ENCODE peak calls at places on chromosome 19, in five cellular contexts. One of them, this sample, is unnamed.

GRCh38 chr19:3275583-3276340 is 51.3 kb downstream of the CELF5 start:
- DNase-seq in GM04503: no peak
- DNase-seq in globus pallidus: no peak
- DNase-seq in astrocyte of the spinal cord: peak; percentile 62
- DNase-seq in cardiac fibroblast: peak; percentile 81
- DNase-seq in this sample: peak; percentile 82

GRCh38 chr19:12478234-12478941 is 6.2 kb downstream of the ZNF709 start:
- DNase-seq in GM04503: no peak
- DNase-seq in globus pallidus: no peak
- DNase-seq in astrocyte of the spinal cord: no peak
- DNase-seq in cardiac fibroblast: no peak
- DNase-seq in this sample: no peak

GRCh38 chr19:15464394-15465385 is at the start of gene RASAL3:
- DNase-seq in GM04503: no peak
- DNase-seq in globus pallidus: no peak
- DNase-seq in astrocyte of the spinal cord: no peak
- DNase-seq in cardiac fibroblast: peak; percentile 19
- DNase-seq in this sample: peak; percentile 68

GRCh38 chr19:13937479-13938360 is 497 bp downstream of the PODNL1 start:
- DNase-seq in GM04503: no peak
- DNase-seq in globus pallidus: no peak
- DNase-seq in astrocyte of the spinal cord: no peak
- DNase-seq in cardiac fibroblast: no peak
- DNase-seq in this sample: no peak

GRCh38 chr19:17604372-17605025 is 49.0 kb downstream of the COLGALT1 start:
- DNase-seq in GM04503: no peak
- DNase-seq in globus pallidus: no peak
- DNase-seq in astrocyte of the spinal cord: no peak
- DNase-seq in cardiac fibroblast: no peak
- DNase-seq in this sample: no peak

GRCh38 chr19:23283925-23284324 is 33.7 kb upstream of the ZNF724 start:
- DNase-seq in GM04503: no peak
- DNase-seq in globus pallidus: peak; percentile 21
- DNase-seq in astrocyte of the spinal cord: no peak
- DNase-seq in cardiac fibroblast: peak; percentile 67
- DNase-seq in this sample: peak; percentile 37

GRCh38 chr19:11381535-11382369 is 2.4 kb downstream of the EPOR start:
- DNase-seq in GM04503: no peak
- DNase-seq in globus pallidus: no peak
- DNase-seq in astrocyte of the spinal cord: peak; percentile 80
- DNase-seq in cardiac fibroblast: peak; percentile 96
- DNase-seq in this sample: peak; percentile 84

GRCh38 chr19:1264801-1265610 is 4.1 kb upstream of the CIRBP start:
- DNase-seq in GM04503: no peak
- DNase-seq in globus pallidus: no peak
- DNase-seq in astrocyte of the spinal cord: peak; percentile 84
- DNase-seq in cardiac fibroblast: peak; percentile 94
- DNase-seq in this sample: no peak

GRCh38 chr19:2015611-2015950 is at the start of gene BTBD2:
- DNase-seq in GM04503: peak; percentile 16
- DNase-seq in globus pallidus: peak; percentile 84
- DNase-seq in astrocyte of the spinal cord: peak; percentile 79
- DNase-seq in cardiac fibroblast: peak; percentile 77
- DNase-seq in this sample: peak; percentile 24

GRCh38 chr19:17654993-17655392 is 33.2 kb downstream of the UNC13A start:
- DNase-seq in GM04503: no peak
- DNase-seq in globus pallidus: no peak
- DNase-seq in astrocyte of the spinal cord: no peak
- DNase-seq in cardiac fibroblast: no peak
- DNase-seq in this sample: no peak

GRCh38 chr19:19997656-19998268 is 41.5 kb downstream of the ZNF682 start:
- DNase-seq in GM04503: no peak
- DNase-seq in globus pallidus: peak; percentile 9
- DNase-seq in astrocyte of the spinal cord: no peak
- DNase-seq in cardiac fibroblast: peak; percentile 6
- DNase-seq in this sample: peak; percentile 30

GRCh38 chr19:6551607-6552450 is 21.0 kb downstream of the TNFSF9 start:
- DNase-seq in GM04503: no peak
- DNase-seq in globus pallidus: no peak
- DNase-seq in astrocyte of the spinal cord: no peak
- DNase-seq in cardiac fibroblast: peak; percentile 15
- DNase-seq in this sample: peak; percentile 64

GRCh38 chr19:16143399-16144215 is at the start of gene HSH2D:
- DNase-seq in GM04503: no peak
- DNase-seq in globus pallidus: no peak
- DNase-seq in astrocyte of the spinal cord: no peak
- DNase-seq in cardiac fibroblast: no peak
- DNase-seq in this sample: peak; percentile 79

GRCh38 chr19:11196406-11197287 is 698 bp downstream of the KANK2 start:
- DNase-seq in GM04503: no peak
- DNase-seq in globus pallidus: no peak
- DNase-seq in astrocyte of the spinal cord: peak; percentile 22
- DNase-seq in cardiac fibroblast: peak; percentile 36
- DNase-seq in this sample: no peak

GRCh38 chr19:41871573-41872383 is 5.3 kb upstream of the CD79A start:
- DNase-seq in GM04503: no peak
- DNase-seq in globus pallidus: no peak
- DNase-seq in astrocyte of the spinal cord: no peak
- DNase-seq in cardiac fibroblast: no peak
- DNase-seq in this sample: peak; percentile 81

GRCh38 chr19:41307090-41307875 is 2.7 kb upstream of the CCDC97 start:
- DNase-seq in GM04503: no peak
- DNase-seq in globus pallidus: no peak
- DNase-seq in astrocyte of the spinal cord: no peak
- DNase-seq in cardiac fibroblast: no peak
- DNase-seq in this sample: peak; percentile 58

GRCh38 chr19:616276-616675 is 17.1 kb downstream of the POLRMT start:
- DNase-seq in GM04503: no peak
- DNase-seq in globus pallidus: no peak
- DNase-seq in astrocyte of the spinal cord: no peak
- DNase-seq in cardiac fibroblast: no peak
- DNase-seq in this sample: no peak

GRCh38 chr19:927707-928401 is 2.0 kb downstream of the ARID3A start:
- DNase-seq in GM04503: no peak
- DNase-seq in globus pallidus: no peak
- DNase-seq in astrocyte of the spinal cord: no peak
- DNase-seq in cardiac fibroblast: no peak
- DNase-seq in this sample: no peak

GRCh38 chr19:13215572-13216380 is 65.6 kb downstream of the IER2 start:
- DNase-seq in GM04503: no peak
- DNase-seq in globus pallidus: no peak
- DNase-seq in astrocyte of the spinal cord: peak; percentile 21
- DNase-seq in cardiac fibroblast: peak; percentile 45
- DNase-seq in this sample: no peak

GRCh38 chr19:14337510-14337909 is 43.7 kb upstream of the ADGRE5 start:
- DNase-seq in GM04503: no peak
- DNase-seq in globus pallidus: no peak
- DNase-seq in astrocyte of the spinal cord: no peak
- DNase-seq in cardiac fibroblast: peak; percentile 29
- DNase-seq in this sample: peak; percentile 55

GRCh38 chr19:43901395-43902390 is 33.4 kb downstream of the ZNF45 start:
- DNase-seq in GM04503: peak; percentile 60
- DNase-seq in globus pallidus: peak; percentile 74
- DNase-seq in astrocyte of the spinal cord: peak; percentile 89
- DNase-seq in cardiac fibroblast: peak; percentile 91
- DNase-seq in this sample: peak; percentile 63

GRCh38 chr19:30648321-30648720 is 276.1 kb downstream of the ZNF536 start:
- DNase-seq in GM04503: no peak
- DNase-seq in globus pallidus: peak; percentile 69
- DNase-seq in astrocyte of the spinal cord: no peak
- DNase-seq in cardiac fibroblast: peak; percentile 11
- DNase-seq in this sample: no peak

GRCh38 chr19:47609885-47610545 is 1.1 kb downstream of the BICRA start:
- DNase-seq in GM04503: no peak
- DNase-seq in globus pallidus: no peak
- DNase-seq in astrocyte of the spinal cord: peak; percentile 38
- DNase-seq in cardiac fibroblast: peak; percentile 48
- DNase-seq in this sample: peak; percentile 51

GRCh38 chr19:34556500-34556899 is 74.9 kb downstream of the WTIP start:
- DNase-seq in GM04503: peak; percentile 38
- DNase-seq in globus pallidus: peak; percentile 0
- DNase-seq in astrocyte of the spinal cord: no peak
- DNase-seq in cardiac fibroblast: peak; percentile 83
- DNase-seq in this sample: no peak

GRCh38 chr19:53581871-53582279 is 43.9 kb downstream of the ZNF331 start:
- DNase-seq in GM04503: no peak
- DNase-seq in globus pallidus: no peak
- DNase-seq in astrocyte of the spinal cord: no peak
- DNase-seq in cardiac fibroblast: no peak
- DNase-seq in this sample: no peak

GRCh38 chr19:15396436-15396835 is 16.8 kb upstream of the AKAP8 start:
- DNase-seq in GM04503: no peak
- DNase-seq in globus pallidus: no peak
- DNase-seq in astrocyte of the spinal cord: no peak
- DNase-seq in cardiac fibroblast: no peak
- DNase-seq in this sample: no peak

GRCh38 chr19:9914315-9915207 is 21.8 kb downstream of the OLFM2 start:
- DNase-seq in GM04503: no peak
- DNase-seq in globus pallidus: no peak
- DNase-seq in astrocyte of the spinal cord: peak; percentile 80
- DNase-seq in cardiac fibroblast: peak; percentile 83
- DNase-seq in this sample: peak; percentile 73

GRCh38 chr19:38458991-38459390 is 25.5 kb downstream of the RYR1 start:
- DNase-seq in GM04503: no peak
- DNase-seq in globus pallidus: no peak
- DNase-seq in astrocyte of the spinal cord: no peak
- DNase-seq in cardiac fibroblast: no peak
- DNase-seq in this sample: no peak

GRCh38 chr19:44570984-44571684 is 41.7 kb upstream of the CEACAM20 start:
- DNase-seq in GM04503: peak; percentile 33
- DNase-seq in globus pallidus: peak; percentile 46
- DNase-seq in astrocyte of the spinal cord: peak; percentile 80
- DNase-seq in cardiac fibroblast: peak; percentile 91
- DNase-seq in this sample: peak; percentile 58

GRCh38 chr19:49983645-49984229 is 22.8 kb upstream of the SIGLEC11 start:
- DNase-seq in GM04503: no peak
- DNase-seq in globus pallidus: peak; percentile 30
- DNase-seq in astrocyte of the spinal cord: no peak
- DNase-seq in cardiac fibroblast: peak; percentile 48
- DNase-seq in this sample: peak; percentile 57

GRCh38 chr19:4052993-4053422 is 13.7 kb downstream of the ZBTB7A start:
- DNase-seq in GM04503: no peak
- DNase-seq in globus pallidus: no peak
- DNase-seq in astrocyte of the spinal cord: no peak
- DNase-seq in cardiac fibroblast: peak; percentile 43
- DNase-seq in this sample: no peak

GRCh38 chr19:19776206-19777008 is 43.5 kb upstream of the ZNF14 start:
- DNase-seq in GM04503: peak; percentile 92
- DNase-seq in globus pallidus: peak; percentile 99
- DNase-seq in astrocyte of the spinal cord: peak; percentile 99
- DNase-seq in cardiac fibroblast: peak; percentile 98
- DNase-seq in this sample: peak; percentile 89

GRCh38 chr19:21590868-21591267 is 85.5 kb downstream of the ZNF429 start:
- DNase-seq in GM04503: no peak
- DNase-seq in globus pallidus: no peak
- DNase-seq in astrocyte of the spinal cord: no peak
- DNase-seq in cardiac fibroblast: no peak
- DNase-seq in this sample: no peak

GRCh38 chr19:38210458-38210987 is 13.5 kb downstream of the DPF1 start:
- DNase-seq in GM04503: no peak
- DNase-seq in globus pallidus: peak; percentile 84
- DNase-seq in astrocyte of the spinal cord: peak; percentile 37
- DNase-seq in cardiac fibroblast: no peak
- DNase-seq in this sample: no peak

GRCh38 chr19:40191836-40192646 is 815 bp downstream of the MAP3K10 start:
- DNase-seq in GM04503: no peak
- DNase-seq in globus pallidus: peak; percentile 10
- DNase-seq in astrocyte of the spinal cord: peak; percentile 12
- DNase-seq in cardiac fibroblast: no peak
- DNase-seq in this sample: peak; percentile 20

GRCh38 chr19:17755977-17756670 is 4.8 kb downstream of the FCHO1 start:
- DNase-seq in GM04503: no peak
- DNase-seq in globus pallidus: peak; percentile 96
- DNase-seq in astrocyte of the spinal cord: peak; percentile 39
- DNase-seq in cardiac fibroblast: peak; percentile 47
- DNase-seq in this sample: no peak

This sample was measured in immature natural killer cell.